ENCODE peak calls at places on chromosomes 13 and 19, in seven cellular contexts. G is NB4, D is OCI-LY7, P is HL-60, Z is fibroblast of lung, X is AG10803, L is tibial nerve. E is an unnamed sample.

GRCh38 chr19:43700368-43701015 is 15.4 kb upstream of the IRGC start:
- DNase-seq in X (peak; percentile 67), Z (peak; percentile 85), L (peak; percentile 40), D (no peak), G (peak; percentile 49), P (no peak), E (peak; percentile 85)

GRCh38 chr19:18807861-18808331 is 16.8 kb upstream of the COMP start:
- DNase-seq in P (no peak), X (peak; percentile 77), D (no peak), G (no peak), Z (no peak), L (peak; percentile 43), E (no peak)

GRCh38 chr19:35120492-35120891 is 4.9 kb downstream of the FXYD3 start:
- DNase-seq in G (no peak), D (no peak), Z (peak; percentile 38), P (no peak), X (peak; percentile 75), L (peak; percentile 61), E (peak; percentile 98)

GRCh38 chr19:49552749-49553148 is 24.9 kb downstream of the RCN3 start:
- DNase-seq in D (no peak), P (no peak), X (no peak), G (no peak), Z (no peak), L (no peak), E (no peak)

GRCh38 chr13:44396963-44397580 is 23.4 kb downstream of the SERP2 start:
- DNase-seq in L (no peak), D (no peak), G (no peak), X (no peak), Z (peak; percentile 73), P (no peak), E (no peak)

GRCh38 chr13:95122063-95122462 is 179.2 kb downstream of the ABCC4 start:
- DNase-seq in P (no peak), L (no peak), G (no peak), D (no peak), Z (no peak), X (no peak), E (no peak)

GRCh38 chr13:42612021-42612765 is 38.2 kb downstream of the TNFSF11 start:
- DNase-seq in P (no peak), Z (no peak), L (no peak), D (peak; percentile 13), X (no peak), G (no peak), E (peak; percentile 61)

GRCh38 chr19:5719274-5719960 is 529 bp downstream of the LONP1 start:
- DNase-seq in G (peak; percentile 38), X (peak; percentile 35), Z (no peak), D (peak; percentile 52), L (no peak), P (peak; percentile 41), E (peak; percentile 65)

GRCh38 chr13:79741006-79741405 is 260.1 kb downstream of the NDFIP2 start:
- DNase-seq in Z (peak; percentile 63), P (no peak), L (no peak), G (no peak), D (no peak), X (peak; percentile 36), E (no peak)

GRCh38 chr13:110913322-110913721 is 1.5 kb downstream of the ANKRD10 start:
- DNase-seq in G (peak; percentile 56), X (no peak), P (peak; percentile 33), D (peak; percentile 57), Z (peak; percentile 17), L (no peak), E (peak; percentile 66)

GRCh38 chr19:39499932-39500331 is 1.2 kb downstream of the DLL3 start:
- DNase-seq in Z (no peak), D (no peak), G (no peak), L (no peak), X (no peak), P (no peak), E (no peak)

GRCh38 chr19:39498262-39499081 is at the start of gene DLL3:
- DNase-seq in X (no peak), L (no peak), P (no peak), Z (no peak), G (peak; percentile 33), D (peak; percentile 66), E (no peak)

GRCh38 chr19:39500543-39500942 is 1.8 kb downstream of the DLL3 start:
- DNase-seq in Z (no peak), L (no peak), P (no peak), X (no peak), G (no peak), D (no peak), E (no peak)

GRCh38 chr19:39497850-39498261 is 891 bp upstream of the DLL3 start:
- DNase-seq in Z (peak; percentile 43), P (no peak), L (no peak), X (no peak), G (peak; percentile 64), D (peak; percentile 84), E (no peak)

DNA sequence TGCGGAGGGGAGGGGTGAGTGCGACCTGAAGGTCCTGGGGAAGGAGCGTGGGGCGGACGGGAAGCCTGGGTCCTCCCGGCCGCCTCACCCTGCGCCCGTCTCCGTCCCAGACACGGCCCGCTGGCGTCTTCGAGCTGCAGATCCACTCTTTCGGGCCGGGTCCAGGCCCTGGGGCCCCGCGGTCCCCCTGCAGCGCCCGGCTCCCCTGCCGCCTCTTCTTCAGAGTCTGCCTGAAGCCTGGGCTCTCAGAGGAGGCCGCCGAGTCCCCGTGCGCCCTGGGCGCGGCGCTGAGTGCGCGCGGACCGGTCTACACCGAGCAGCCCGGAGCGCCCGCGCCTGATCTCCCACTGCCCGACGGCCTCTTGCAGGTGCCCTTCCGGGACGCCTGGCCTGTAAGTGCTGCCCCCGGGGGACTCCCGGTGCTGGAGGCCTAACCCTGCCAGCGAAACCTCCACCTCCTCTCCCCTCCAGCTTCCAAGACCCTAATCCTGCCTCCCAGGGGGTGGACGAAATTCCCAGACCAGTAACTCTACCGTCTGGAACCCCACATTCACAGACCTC is 415 bp downstream of the DLL3 start:
- DNase-seq in D (peak; percentile 19), X (no peak), Z (no peak), L (no peak), G (no peak), P (no peak), E (no peak)
- TF ChIP-seq CTCF in D (no peak), X (no peak), Z (no peak), L (no peak), G (no peak), P (no peak), E (no peak)

GRCh38 chr19:55255618-55256423 is 3.0 kb downstream of the PPP6R1 start:
- DNase-seq in G (peak; percentile 77), X (peak; percentile 15), P (peak; percentile 82), Z (no peak), D (peak; percentile 73), L (no peak), E (peak; percentile 20)
- TF ChIP-seq CTCF in G (no peak), X (no peak), P (no peak), Z (no peak), D (no peak), L (no peak), E (no peak)

DNA sequence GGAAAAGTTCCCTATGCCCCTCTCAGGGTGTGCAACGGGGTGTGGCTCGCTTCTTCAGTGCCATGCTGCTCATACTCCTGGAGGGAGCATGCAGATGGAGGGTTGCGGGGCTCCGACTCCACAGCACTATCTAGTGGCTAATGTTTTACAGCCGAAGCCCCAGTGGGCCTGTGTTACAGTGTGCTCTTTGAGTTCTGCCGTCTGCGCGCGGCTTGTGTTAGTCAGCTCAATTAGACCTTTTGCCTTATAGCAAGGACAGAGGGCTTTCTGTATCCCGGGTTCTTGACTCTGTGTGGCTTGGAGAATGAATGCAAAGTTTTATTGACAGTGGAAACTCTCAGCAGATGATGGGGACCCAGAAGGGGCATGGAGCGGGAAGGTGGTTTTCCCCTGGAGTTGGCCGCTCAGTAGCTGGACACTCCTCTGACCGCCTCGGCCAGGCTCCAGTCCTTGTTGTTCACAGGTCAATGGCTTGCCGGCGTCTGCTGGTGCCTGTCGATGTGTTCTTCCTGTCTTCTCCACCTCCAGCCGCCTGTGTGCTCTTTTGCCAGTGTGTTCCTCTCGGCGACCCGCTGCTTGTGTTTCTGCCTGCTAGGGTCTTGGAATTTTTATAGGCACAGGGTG is 383.4 kb downstream of the LMO7 start:
- DNase-seq in Z (no peak), L (no peak), D (peak; percentile 4), X (no peak), P (no peak), G (peak; percentile 31), E (peak; percentile 11)
- TF ChIP-seq CTCF in Z (no peak), L (peak; percentile 49), D (peak; percentile 57), X (no peak), P (no peak), G (peak; percentile 24), E (peak; percentile 9)

GRCh38 chr19:29671393-29672076 is 6.3 kb downstream of the PLEKHF1 start:
- DNase-seq in G (peak; percentile 27), L (no peak), D (peak; percentile 34), P (peak; percentile 18), Z (no peak), X (no peak), E (peak; percentile 91)
- TF ChIP-seq CTCF in G (peak; percentile 1), L (no peak), D (peak; percentile 52), P (no peak), Z (no peak), X (peak; percentile 9), E (peak; percentile 19)